ENCODE peak calls at places on chromosomes 4 and X, in four cellular contexts. T is H7, Y is AG09309, U is chondrocyte. J is an unnamed sample.

GRCh38 chrX:42714981-42715688 is 62.8 kb downstream of the PPP1R2C start:
- DNase-seq in Y (no peak), U (no peak), T (peak), J (peak)

GRCh38 chrX:119537487-119537886 is 27.7 kb downstream of the STEEP1 start:
- DNase-seq in Y (no peak), T (no peak), U (no peak), J (no peak)

GRCh38 chr4:118120120-118120760 is 86.0 kb downstream of the NDST3 start:
- DNase-seq in Y (no peak), U (no peak), T (peak), J (no peak)

GRCh38 chrX:105758784-105759183 is 63.6 kb upstream of the NRK start:
- DNase-seq in U (no peak), Y (no peak), T (no peak), J (no peak)

GRCh38 chr4:99998062-99998880 is 48.2 kb upstream of the H2AZ1 start:
- DNase-seq in U (no peak), T (peak), Y (no peak), J (peak)

GRCh38 chrX:54181196-54181953 is 1.7 kb downstream of the FAM120C start:
- DNase-seq in Y (no peak), U (no peak), T (no peak), J (no peak)

GRCh38 chr4:16544251-16544721 is 318.0 kb upstream of the TAPT1 start:
- DNase-seq in U (no peak), Y (no peak), T (no peak), J (no peak)

GRCh38 chrX:68705986-68706385 is 58.5 kb downstream of the STARD8 start:
- DNase-seq in U (no peak), Y (no peak), T (no peak), J (no peak)

GRCh38 chr4:42344260-42344659 is 53.0 kb upstream of the SHISA3 start:
- DNase-seq in Y (no peak), T (no peak), U (no peak), J (no peak)

GRCh38 chr4:28369504-28369903 is 1508.9 kb downstream of the STIM2 start:
- DNase-seq in T (no peak), U (no peak), Y (no peak), J (no peak)

GRCh38 chrX:74534569-74535038 is 79.8 kb downstream of the RLIM start:
- DNase-seq in U (no peak), T (no peak), Y (no peak), J (no peak)

GRCh38 chrX:103376979-103377324 is 614 bp downstream of the BEX3 start:
- DNase-seq in T (no peak), Y (no peak), U (no peak), J (peak)

GRCh38 chr4:142846729-142847606 is 867 bp upstream of the INPP4B start:
- DNase-seq in U (no peak), T (peak), Y (no peak), J (peak)

GRCh38 chrX:153884136-153885076 is 1.6 kb downstream of the L1CAM start:
- DNase-seq in Y (no peak), T (no peak), U (peak), J (no peak)

GRCh38 chrX:109077788-109078187 is 341.4 kb upstream of the IRS4 start:
- DNase-seq in T (no peak), Y (no peak), U (no peak), J (no peak)

GRCh38 chr4:78174931-78175330 is 117.8 kb downstream of the FRAS1 start:
- DNase-seq in Y (no peak), U (no peak), T (no peak), J (no peak)

GRCh38 chrX:123219916-123220315 is 35.8 kb downstream of the GRIA3 start:
- DNase-seq in U (no peak), T (peak), Y (no peak), J (peak)

GRCh38 chr4:53785996-53786395 is 194.7 kb upstream of the LNX1 start:
- DNase-seq in U (no peak), Y (no peak), T (no peak), J (no peak)